ENCODE peak calls at places on chromosomes 6 and 20, in four cellular contexts. One of them, this sample, is unnamed.
A peak's percentile ranks its signal among the peaks of the same experiment; 100 is the strongest.

GRCh38 chr6:157605484-157605883 is 217.6 kb upstream of the SNX9 start:
- DNase-seq in EL: no peak
- DNase-seq in non-pigmented ciliary epithelial cell: no peak
- DNase-seq in Right ventricle myocardium superior: no peak
- DNase-seq in this sample: no peak

GRCh38 chr6:143141442-143141841 is 80.8 kb downstream of the AIG1 start:
- DNase-seq in EL: peak; percentile 62
- DNase-seq in non-pigmented ciliary epithelial cell: no peak
- DNase-seq in Right ventricle myocardium superior: no peak
- DNase-seq in this sample: no peak

GRCh38 chr6:149480502-149481280 is 4.1 kb downstream of the ZC3H12D start:
- DNase-seq in EL: no peak
- DNase-seq in non-pigmented ciliary epithelial cell: no peak
- DNase-seq in Right ventricle myocardium superior: no peak
- DNase-seq in this sample: no peak

GRCh38 chr6:33785766-33786165 is 3.2 kb downstream of the LEMD2 start:
- DNase-seq in EL: peak; percentile 92
- DNase-seq in non-pigmented ciliary epithelial cell: no peak
- DNase-seq in Right ventricle myocardium superior: no peak
- DNase-seq in this sample: peak; percentile 38

GRCh38 chr6:111487656-111488055 is 4.6 kb upstream of the REV3L start:
- DNase-seq in EL: peak; percentile 62
- DNase-seq in non-pigmented ciliary epithelial cell: no peak
- DNase-seq in Right ventricle myocardium superior: no peak
- DNase-seq in this sample: peak; percentile 79

GRCh38 chr6:156748504-156748903 is 28.7 kb upstream of the ARID1B start:
- DNase-seq in EL: no peak
- DNase-seq in non-pigmented ciliary epithelial cell: no peak
- DNase-seq in Right ventricle myocardium superior: no peak
- DNase-seq in this sample: no peak

GRCh38 chr20:17967595-17968365 is 814 bp downstream of the SNX5 start:
- DNase-seq in EL: peak; percentile 28
- DNase-seq in non-pigmented ciliary epithelial cell: no peak
- DNase-seq in Right ventricle myocardium superior: no peak
- DNase-seq in this sample: peak; percentile 72

GRCh38 chr6:95249176-95249575 is 328.2 kb upstream of the MANEA start:
- DNase-seq in EL: no peak
- DNase-seq in non-pigmented ciliary epithelial cell: peak; percentile 4
- DNase-seq in Right ventricle myocardium superior: no peak
- DNase-seq in this sample: peak; percentile 34

GRCh38 chr6:7414811-7415210 is 25.2 kb downstream of the RIOK1 start:
- DNase-seq in EL: peak; percentile 78
- DNase-seq in non-pigmented ciliary epithelial cell: no peak
- DNase-seq in Right ventricle myocardium superior: no peak
- DNase-seq in this sample: peak; percentile 88

This sample was measured in mesenchymal stem cell.